ENCODE peak calls at places on chromosomes 5 and 9, in four cellular contexts. X is aorta, H is fibroblast of pulmonary artery, P is activated T-cell treated with anti-CD3 and anti-CD28 coated beads for 4 hours. V is an unnamed sample.

GRCh38 chr5:138900281-138900965 is 25.3 kb upstream of the LRRTM2 start:
- DNase-seq in P (no peak), H (peak), X (no peak), V (no peak)

GRCh38 chr5:102583663-102584062 is 84.9 kb upstream of the SLCO6A1 start:
- DNase-seq in H (peak), P (no peak), X (no peak), V (no peak)

GRCh38 chr9:96581823-96582598 is 37.6 kb downstream of the CDC14B start:
- DNase-seq in X (no peak), H (no peak), P (no peak), V (no peak)

GRCh38 chr5:92560698-92561361 is 1020.2 kb downstream of the NR2F1-AS1 start:
- DNase-seq in H (peak), P (no peak), X (no peak), V (no peak)

GRCh38 chr5:82348749-82349148 is 70.6 kb upstream of the RPS23 start:
- DNase-seq in P (no peak), X (no peak), H (no peak), V (no peak)

GRCh38 chr5:58477760-58478159 is 13.5 kb upstream of the GAPT start:
- DNase-seq in H (peak), X (no peak), P (no peak), V (no peak)

GRCh38 chr9:94861589-94862241 is 135.2 kb downstream of the AOPEP start:
- DNase-seq in P (no peak), H (peak), X (no peak), V (no peak)

GRCh38 chr9:133168432-133168831 is 4.7 kb upstream of the GBGT1 start:
- DNase-seq in P (no peak), X (no peak), H (no peak), V (no peak)

GRCh38 chr5:37071901-37072581 is 177.1 kb downstream of the CPLANE1 start:
- DNase-seq in P (no peak), H (peak), X (no peak), V (no peak)

GRCh38 chr9:86772289-86772982 is 174.9 kb downstream of the GAS1 start:
- DNase-seq in X (no peak), P (no peak), H (no peak), V (no peak)

GRCh38 chr9:85040141-85040540 is 370.6 kb downstream of the NTRK2 start:
- DNase-seq in H (no peak), X (no peak), P (no peak), V (no peak)

GRCh38 chr9:119963258-119963797 is 594.1 kb upstream of the BRINP1 start:
- DNase-seq in H (peak), X (no peak), P (no peak), V (no peak)

GRCh38 chr5:963673-964531 is 44.7 kb upstream of the NKD2 start:
- DNase-seq in X (no peak), H (peak), P (no peak), V (peak)

GRCh38 chr5:1386274-1386717 is 41.4 kb upstream of the CLPTM1L start:
- DNase-seq in P (peak), X (peak), H (peak), V (no peak)

GRCh38 chr9:120386390-120387131 is 193.4 kb downstream of the CDK5RAP2 start:
- DNase-seq in X (no peak), P (no peak), H (peak), V (peak)

GRCh38 chr9:131523086-131523388 is 8.0 kb downstream of the UCK1 start:
- DNase-seq in H (no peak), P (no peak), X (no peak), V (no peak)

GRCh38 chr5:3309538-3309937 is 286.1 kb upstream of the IRX1 start:
- DNase-seq in X (no peak), P (no peak), H (no peak), V (no peak)

GRCh38 chr5:79200573-79201183 is 35.3 kb upstream of the JMY start:
- DNase-seq in X (no peak), H (peak), P (no peak), V (no peak)

GRCh38 chr5:20353481-20353880 is 365.5 kb upstream of the CDH18 start:
- DNase-seq in X (no peak), H (no peak), P (no peak), V (no peak)

V was measured in posterior vena cava.